ENCODE peak calls at places on chromosomes 16 and 17, in five cellular contexts. T is ACHN, J is Right ventricle myocardium superior, M is HuH-7.5, N is tibial nerve. Q is an unnamed sample.

GRCh38 chr17:77375526-77375916 is 234.8 kb downstream of the SEC14L1 start:
- DNase-seq in M (no peak), J (no peak), N (no peak), T (no peak), Q (no peak)

GRCh38 chr17:27549251-27549919 is 81.6 kb upstream of the LGALS9 start:
- DNase-seq in J (peak; percentile 84), T (no peak), N (no peak), M (no peak), Q (no peak)

GRCh38 chr17:38905375-38905774 is 20.0 kb upstream of the LASP1NB start:
- DNase-seq in M (no peak), T (no peak), N (no peak), J (peak; percentile 24), Q (peak; percentile 38)

GRCh38 chr16:8590161-8590688 is at the start of gene TMEM114:
- DNase-seq in M (no peak), N (no peak), T (no peak), J (no peak), Q (no peak)

GRCh38 chr16:85913141-85913601 is 14.2 kb downstream of the IRF8 start:
- DNase-seq in T (no peak), N (no peak), M (no peak), J (no peak), Q (no peak)

GRCh38 chr17:28345420-28346198 is 10.0 kb downstream of the TNFAIP1 start:
- DNase-seq in M (no peak), N (no peak), J (no peak), T (peak; percentile 13), Q (peak; percentile 18)

GRCh38 chr16:6946802-6947201 is 385.8 kb upstream of the RBFOX1 start:
- DNase-seq in N (no peak), M (no peak), T (no peak), J (no peak), Q (no peak)

GRCh38 chr16:83738926-83739503 is 68.8 kb upstream of the HSBP1 start:
- DNase-seq in M (no peak), T (no peak), N (no peak), J (no peak), Q (no peak)

GRCh38 chr17:61322316-61323014 is 77.2 kb upstream of the TBX2 start:
- DNase-seq in T (no peak), N (no peak), M (no peak), J (no peak), Q (no peak)

GRCh38 chr17:65205655-65206054 is 68.5 kb downstream of the RGS9 start:
- DNase-seq in J (no peak), M (no peak), T (no peak), N (no peak), Q (no peak)

GRCh38 chr17:3043737-3044365 is 19.6 kb downstream of the OR1D5 start:
- DNase-seq in M (no peak), N (no peak), T (peak; percentile 19), J (no peak), Q (no peak)

GRCh38 chr16:11556945-11557720 is 29.6 kb downstream of the LITAF start:
- DNase-seq in N (no peak), M (no peak), J (no peak), T (no peak), Q (no peak)

GRCh38 chr17:30380106-30380420 is 1.3 kb downstream of the CPD start:
- DNase-seq in M (no peak), J (no peak), T (no peak), N (no peak), Q (no peak)

GRCh38 chr16:3254309-3254708 is 2.1 kb downstream of the MEFV start:
- DNase-seq in J (no peak), M (no peak), T (no peak), N (no peak), Q (no peak)

GRCh38 chr17:49285716-49286115 is 55.1 kb upstream of the PHOSPHO1 start:
- DNase-seq in N (no peak), M (no peak), J (no peak), T (no peak), Q (no peak)

GRCh38 chr16:87809150-87809902 is 43.5 kb upstream of the KLHDC4 start:
- DNase-seq in T (no peak), N (no peak), M (no peak), J (no peak), Q (no peak)

GRCh38 chr17:27539152-27539551 is 82.9 kb downstream of the KSR1 start:
- DNase-seq in N (no peak), M (no peak), J (no peak), T (no peak), Q (no peak)

GRCh38 chr16:90044111-90044551 is 24.9 kb upstream of the DBNDD1 start:
- DNase-seq in T (no peak), N (no peak), J (no peak), M (peak; percentile 61), Q (peak; percentile 55)

GRCh38 chr17:44199553-44200477 is at the start of gene ATXN7L3:
- DNase-seq in M (peak; percentile 98), N (peak; percentile 99), J (peak; percentile 99), T (peak; percentile 98), Q (peak; percentile 97)

GRCh38 chr16:65767125-65767524 is 599.4 kb upstream of the CDH5 start:
- DNase-seq in N (no peak), M (no peak), J (no peak), T (no peak), Q (no peak)

GRCh38 chr17:79154951-79155557 is 80.4 kb downstream of the ENGASE start:
- DNase-seq in T (no peak), N (no peak), J (no peak), M (no peak), Q (no peak)

GRCh38 chr16:4056161-4057105 is 59.8 kb downstream of the ADCY9 start:
- DNase-seq in T (no peak), M (no peak), N (no peak), J (no peak), Q (no peak)

GRCh38 chr16:13921328-13921727 is 1.4 kb downstream of the ERCC4 start:
- DNase-seq in N (no peak), T (no peak), J (no peak), M (no peak), Q (no peak)

GRCh38 chr17:78341559-78342437 is 18.1 kb downstream of the SOCS3 start:
- DNase-seq in N (peak; percentile 66), J (peak; percentile 91), M (peak; percentile 71), T (peak; percentile 86), Q (peak; percentile 52)

GRCh38 chr17:16470302-16470701 is 21.7 kb downstream of the LRRC75A start:
- DNase-seq in J (no peak), N (no peak), T (no peak), M (no peak), Q (no peak)

GRCh38 chr17:66988069-66988798 is 23.7 kb downstream of the CACNG4 start:
- DNase-seq in J (no peak), T (no peak), N (no peak), M (no peak), Q (no peak)

GRCh38 chr16:72598696-72599095 is 426.7 kb upstream of the PMFBP1 start:
- DNase-seq in T (no peak), J (no peak), M (no peak), N (no peak), Q (no peak)

GRCh38 chr16:68744744-68745280 is 7.7 kb downstream of the CDH1 start:
- DNase-seq in M (peak; percentile 59), T (no peak), N (no peak), J (no peak), Q (no peak)

GRCh38 chr16:57178296-57178695 is 7.5 kb downstream of the PSME3IP1 start:
- DNase-seq in T (no peak), N (no peak), M (no peak), J (no peak), Q (no peak)

GRCh38 chr17:46863383-46864121 is 12.2 kb downstream of the WNT9B start:
- DNase-seq in N (no peak), M (no peak), J (no peak), T (no peak), Q (no peak)

GRCh38 chr16:15970743-15971434 is 21.5 kb downstream of the ABCC1 start:
- DNase-seq in M (no peak), N (no peak), J (no peak), T (no peak), Q (no peak)

GRCh38 chr16:30551781-30552180 is 6.4 kb downstream of the ZNF764 start:
- DNase-seq in J (no peak), N (no peak), M (no peak), T (no peak), Q (no peak)

GRCh38 chr17:77373298-77374169 is 232.8 kb downstream of the SEC14L1 start:
- DNase-seq in M (no peak), N (no peak), T (no peak), J (peak; percentile 69), Q (no peak)

GRCh38 chr16:61024180-61024900 is 1011.9 kb downstream of the CDH8 start:
- DNase-seq in T (no peak), N (no peak), J (no peak), M (no peak), Q (no peak)

GRCh38 chr16:11691771-11692170 is 23.5 kb downstream of the SNN start:
- DNase-seq in T (no peak), M (no peak), J (no peak), N (no peak), Q (no peak)